ENCODE peak calls at places on chromosomes 16 and 17, in nine cellular contexts. One of them, this sample, is unnamed.

GRCh38 chr17:9173386-9173983 is 152.2 kb downstream of the NTN1 start:
- DNase-seq in cardiac fibroblast: no peak
- DNase-seq in WTC11: no peak
- DNase-seq in AG04449: no peak
- DNase-seq in nephron progenitor cell: no peak
- DNase-seq in body of pancreas: no peak
- DNase-seq in neural progenitor cell: no peak
- DNase-seq in Peyer's patch: no peak
- DNase-seq in progenitor cell of endocrine pancreas: no peak
- DNase-seq in this sample: no peak

GRCh38 chr16:3049921-3050481 is 3.6 kb downstream of the MMP25 start:
- DNase-seq in Peyer's patch: no peak
- DNase-seq in nephron progenitor cell: no peak
- DNase-seq in cardiac fibroblast: no peak
- DNase-seq in progenitor cell of endocrine pancreas: no peak
- DNase-seq in body of pancreas: no peak
- DNase-seq in WTC11: no peak
- DNase-seq in AG04449: no peak
- DNase-seq in neural progenitor cell: no peak
- DNase-seq in this sample: no peak

GRCh38 chr17:47957591-47958490 is at the start of gene PRR15L:
- DNase-seq in body of pancreas: peak
- DNase-seq in Peyer's patch: peak
- DNase-seq in WTC11: peak
- DNase-seq in neural progenitor cell: no peak
- DNase-seq in cardiac fibroblast: no peak
- DNase-seq in AG04449: no peak
- DNase-seq in nephron progenitor cell: no peak
- DNase-seq in progenitor cell of endocrine pancreas: peak
- DNase-seq in this sample: no peak

GRCh38 chr16:85265789-85266188 is 153.5 kb upstream of the CIBAR2 start:
- DNase-seq in neural progenitor cell: no peak
- DNase-seq in WTC11: no peak
- DNase-seq in body of pancreas: no peak
- DNase-seq in nephron progenitor cell: no peak
- DNase-seq in cardiac fibroblast: no peak
- DNase-seq in Peyer's patch: no peak
- DNase-seq in AG04449: no peak
- DNase-seq in progenitor cell of endocrine pancreas: no peak
- DNase-seq in this sample: no peak

GRCh38 chr17:49471089-49471683 is 23.9 kb upstream of the NGFR start:
- DNase-seq in Peyer's patch: no peak
- DNase-seq in body of pancreas: no peak
- DNase-seq in progenitor cell of endocrine pancreas: no peak
- DNase-seq in nephron progenitor cell: no peak
- DNase-seq in cardiac fibroblast: peak
- DNase-seq in neural progenitor cell: peak
- DNase-seq in WTC11: no peak
- DNase-seq in AG04449: no peak
- DNase-seq in this sample: peak

GRCh38 chr16:75703341-75703740 is 2.1 kb upstream of the DUXB start:
- DNase-seq in AG04449: no peak
- DNase-seq in cardiac fibroblast: no peak
- DNase-seq in body of pancreas: no peak
- DNase-seq in nephron progenitor cell: no peak
- DNase-seq in progenitor cell of endocrine pancreas: no peak
- DNase-seq in Peyer's patch: no peak
- DNase-seq in WTC11: no peak
- DNase-seq in neural progenitor cell: no peak
- DNase-seq in this sample: peak

GRCh38 chr16:35750157-35750689 is 2290.8 kb downstream of the TP53TG3F start:
- DNase-seq in nephron progenitor cell: no peak
- DNase-seq in body of pancreas: no peak
- DNase-seq in AG04449: no peak
- DNase-seq in cardiac fibroblast: no peak
- DNase-seq in neural progenitor cell: no peak
- DNase-seq in progenitor cell of endocrine pancreas: no peak
- DNase-seq in WTC11: no peak
- DNase-seq in Peyer's patch: no peak
- DNase-seq in this sample: no peak

GRCh38 chr16:4303973-4304372 is 11.9 kb upstream of the GLIS2 start:
- DNase-seq in cardiac fibroblast: no peak
- DNase-seq in neural progenitor cell: no peak
- DNase-seq in body of pancreas: no peak
- DNase-seq in nephron progenitor cell: no peak
- DNase-seq in progenitor cell of endocrine pancreas: no peak
- DNase-seq in AG04449: no peak
- DNase-seq in WTC11: no peak
- DNase-seq in Peyer's patch: no peak
- DNase-seq in this sample: no peak

GRCh38 chr17:55726440-55726839 is 3.8 kb upstream of the TMEM100 start:
- DNase-seq in neural progenitor cell: no peak
- DNase-seq in progenitor cell of endocrine pancreas: no peak
- DNase-seq in Peyer's patch: no peak
- DNase-seq in AG04449: peak
- DNase-seq in cardiac fibroblast: peak
- DNase-seq in body of pancreas: peak
- DNase-seq in WTC11: no peak
- DNase-seq in nephron progenitor cell: no peak
- DNase-seq in this sample: no peak

GRCh38 chr17:7634384-7634783 is 4.4 kb downstream of the SHBG start:
- DNase-seq in nephron progenitor cell: peak
- DNase-seq in neural progenitor cell: peak
- DNase-seq in body of pancreas: peak
- DNase-seq in AG04449: no peak
- DNase-seq in Peyer's patch: no peak
- DNase-seq in cardiac fibroblast: peak
- DNase-seq in progenitor cell of endocrine pancreas: peak
- DNase-seq in WTC11: peak
- DNase-seq in this sample: peak

GRCh38 chr16:84423416-84423837 is 55.1 kb downstream of the ATP2C2 start:
- DNase-seq in neural progenitor cell: no peak
- DNase-seq in nephron progenitor cell: no peak
- DNase-seq in progenitor cell of endocrine pancreas: no peak
- DNase-seq in AG04449: no peak
- DNase-seq in WTC11: no peak
- DNase-seq in body of pancreas: no peak
- DNase-seq in cardiac fibroblast: peak
- DNase-seq in Peyer's patch: no peak
- DNase-seq in this sample: peak

GRCh38 chr17:68222586-68222985 is 25.3 kb upstream of the AMZ2 start:
- DNase-seq in WTC11: no peak
- DNase-seq in cardiac fibroblast: no peak
- DNase-seq in body of pancreas: no peak
- DNase-seq in neural progenitor cell: no peak
- DNase-seq in Peyer's patch: no peak
- DNase-seq in progenitor cell of endocrine pancreas: no peak
- DNase-seq in nephron progenitor cell: no peak
- DNase-seq in AG04449: no peak
- DNase-seq in this sample: no peak

GRCh38 chr16:77043076-77043475 is 147.9 kb upstream of the MON1B start:
- DNase-seq in progenitor cell of endocrine pancreas: no peak
- DNase-seq in body of pancreas: peak
- DNase-seq in nephron progenitor cell: no peak
- DNase-seq in AG04449: no peak
- DNase-seq in WTC11: no peak
- DNase-seq in cardiac fibroblast: peak
- DNase-seq in neural progenitor cell: peak
- DNase-seq in Peyer's patch: no peak
- DNase-seq in this sample: peak
- TF ChIP-seq CTCF in progenitor cell of endocrine pancreas: peak
- TF ChIP-seq CTCF in body of pancreas: peak
- TF ChIP-seq CTCF in nephron progenitor cell: peak
- TF ChIP-seq CTCF in AG04449: peak
- TF ChIP-seq CTCF in WTC11: no peak
- TF ChIP-seq CTCF in cardiac fibroblast: peak
- TF ChIP-seq CTCF in neural progenitor cell: peak
- TF ChIP-seq CTCF in Peyer's patch: no peak
- TF ChIP-seq CTCF in this sample: peak

DNA sequence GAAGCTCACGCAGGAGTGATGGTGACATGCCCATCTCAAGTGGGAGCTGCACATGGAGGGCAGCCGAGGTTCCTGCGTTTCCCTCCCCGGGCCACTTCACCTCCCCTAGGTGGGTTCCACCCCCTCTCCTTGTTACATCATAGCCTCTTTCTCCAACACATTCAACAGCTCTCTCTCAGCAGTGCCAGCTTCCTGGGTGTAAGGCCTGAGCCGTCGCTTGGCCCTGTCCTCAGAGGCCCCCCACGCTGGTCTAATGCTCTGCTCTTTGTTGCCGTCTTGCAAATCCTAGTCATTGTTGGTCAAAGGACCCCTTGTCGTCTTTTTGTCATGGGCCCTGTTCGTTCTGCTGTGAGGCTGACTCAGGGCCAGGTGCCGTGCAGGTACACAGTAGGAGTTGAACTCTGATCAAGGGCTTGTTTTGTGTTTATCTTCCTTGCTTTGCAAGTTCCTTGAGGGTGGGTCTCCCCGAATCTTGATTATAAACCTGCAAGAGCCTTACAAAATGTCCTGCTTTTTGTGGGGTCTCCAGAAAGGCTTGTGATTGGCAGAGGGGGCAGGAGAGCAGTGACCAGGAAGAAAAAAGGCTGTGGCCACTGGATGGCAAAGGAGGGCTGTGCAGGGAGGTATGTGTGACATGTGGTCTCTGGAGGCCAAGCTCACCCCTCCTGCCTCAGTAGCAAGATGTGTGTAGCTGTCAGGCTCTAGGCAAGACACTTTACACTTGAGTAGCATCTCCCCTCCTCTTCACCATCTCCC is 136.6 kb downstream of the CCDC182 start:
- DNase-seq in WTC11: no peak
- DNase-seq in AG04449: no peak
- DNase-seq in nephron progenitor cell: no peak
- DNase-seq in Peyer's patch: no peak
- DNase-seq in progenitor cell of endocrine pancreas: no peak
- DNase-seq in cardiac fibroblast: no peak
- DNase-seq in neural progenitor cell: peak
- DNase-seq in body of pancreas: no peak
- DNase-seq in this sample: no peak
- TF ChIP-seq CTCF in WTC11: no peak
- TF ChIP-seq CTCF in AG04449: no peak
- TF ChIP-seq CTCF in nephron progenitor cell: no peak
- TF ChIP-seq CTCF in Peyer's patch: no peak
- TF ChIP-seq CTCF in progenitor cell of endocrine pancreas: no peak
- TF ChIP-seq CTCF in cardiac fibroblast: no peak
- TF ChIP-seq CTCF in neural progenitor cell: no peak
- TF ChIP-seq CTCF in body of pancreas: no peak
- TF ChIP-seq CTCF in this sample: no peak

GRCh38 chr17:42072323-42073187 is 22.2 kb upstream of the C17orf113 start:
- DNase-seq in neural progenitor cell: peak
- DNase-seq in nephron progenitor cell: peak
- DNase-seq in body of pancreas: peak
- DNase-seq in WTC11: peak
- DNase-seq in progenitor cell of endocrine pancreas: peak
- DNase-seq in Peyer's patch: no peak
- DNase-seq in AG04449: no peak
- DNase-seq in cardiac fibroblast: no peak
- DNase-seq in this sample: peak
- TF ChIP-seq CTCF in neural progenitor cell: no peak
- TF ChIP-seq CTCF in nephron progenitor cell: no peak
- TF ChIP-seq CTCF in body of pancreas: peak
- TF ChIP-seq CTCF in WTC11: no peak
- TF ChIP-seq CTCF in progenitor cell of endocrine pancreas: peak
- TF ChIP-seq CTCF in Peyer's patch: peak
- TF ChIP-seq CTCF in AG04449: no peak
- TF ChIP-seq CTCF in cardiac fibroblast: no peak
- TF ChIP-seq CTCF in this sample: no peak

GRCh38 chr17:62725791-62726249 is 82.3 kb downstream of the MARCHF10 start:
- DNase-seq in body of pancreas: no peak
- DNase-seq in nephron progenitor cell: no peak
- DNase-seq in Peyer's patch: no peak
- DNase-seq in neural progenitor cell: no peak
- DNase-seq in WTC11: no peak
- DNase-seq in progenitor cell of endocrine pancreas: no peak
- DNase-seq in cardiac fibroblast: no peak
- DNase-seq in AG04449: no peak
- DNase-seq in this sample: no peak

GRCh38 chr17:62732125-62732524 is 76.0 kb downstream of the MARCHF10 start:
- DNase-seq in body of pancreas: no peak
- DNase-seq in WTC11: no peak
- DNase-seq in nephron progenitor cell: no peak
- DNase-seq in progenitor cell of endocrine pancreas: no peak
- DNase-seq in neural progenitor cell: no peak
- DNase-seq in Peyer's patch: no peak
- DNase-seq in AG04449: no peak
- DNase-seq in cardiac fibroblast: no peak
- DNase-seq in this sample: no peak

GRCh38 chr17:62724398-62725146 is 83.5 kb downstream of the MARCHF10 start:
- DNase-seq in neural progenitor cell: no peak
- DNase-seq in WTC11: no peak
- DNase-seq in body of pancreas: no peak
- DNase-seq in nephron progenitor cell: no peak
- DNase-seq in cardiac fibroblast: no peak
- DNase-seq in Peyer's patch: no peak
- DNase-seq in AG04449: no peak
- DNase-seq in progenitor cell of endocrine pancreas: no peak
- DNase-seq in this sample: no peak

GRCh38 chr17:62723842-62724241 is 84.3 kb downstream of the MARCHF10 start:
- DNase-seq in AG04449: no peak
- DNase-seq in cardiac fibroblast: no peak
- DNase-seq in nephron progenitor cell: no peak
- DNase-seq in Peyer's patch: no peak
- DNase-seq in WTC11: no peak
- DNase-seq in neural progenitor cell: peak
- DNase-seq in progenitor cell of endocrine pancreas: no peak
- DNase-seq in body of pancreas: no peak
- DNase-seq in this sample: no peak

GRCh38 chr17:62727916-62728672 is 80.0 kb downstream of the MARCHF10 start:
- DNase-seq in Peyer's patch: no peak
- DNase-seq in AG04449: no peak
- DNase-seq in cardiac fibroblast: no peak
- DNase-seq in neural progenitor cell: no peak
- DNase-seq in progenitor cell of endocrine pancreas: no peak
- DNase-seq in nephron progenitor cell: no peak
- DNase-seq in WTC11: no peak
- DNase-seq in body of pancreas: no peak
- DNase-seq in this sample: no peak
- TF ChIP-seq CTCF in Peyer's patch: no peak
- TF ChIP-seq CTCF in AG04449: no peak
- TF ChIP-seq CTCF in cardiac fibroblast: no peak
- TF ChIP-seq CTCF in neural progenitor cell: peak
- TF ChIP-seq CTCF in progenitor cell of endocrine pancreas: no peak
- TF ChIP-seq CTCF in nephron progenitor cell: no peak
- TF ChIP-seq CTCF in WTC11: no peak
- TF ChIP-seq CTCF in body of pancreas: no peak
- TF ChIP-seq CTCF in this sample: no peak

DNA sequence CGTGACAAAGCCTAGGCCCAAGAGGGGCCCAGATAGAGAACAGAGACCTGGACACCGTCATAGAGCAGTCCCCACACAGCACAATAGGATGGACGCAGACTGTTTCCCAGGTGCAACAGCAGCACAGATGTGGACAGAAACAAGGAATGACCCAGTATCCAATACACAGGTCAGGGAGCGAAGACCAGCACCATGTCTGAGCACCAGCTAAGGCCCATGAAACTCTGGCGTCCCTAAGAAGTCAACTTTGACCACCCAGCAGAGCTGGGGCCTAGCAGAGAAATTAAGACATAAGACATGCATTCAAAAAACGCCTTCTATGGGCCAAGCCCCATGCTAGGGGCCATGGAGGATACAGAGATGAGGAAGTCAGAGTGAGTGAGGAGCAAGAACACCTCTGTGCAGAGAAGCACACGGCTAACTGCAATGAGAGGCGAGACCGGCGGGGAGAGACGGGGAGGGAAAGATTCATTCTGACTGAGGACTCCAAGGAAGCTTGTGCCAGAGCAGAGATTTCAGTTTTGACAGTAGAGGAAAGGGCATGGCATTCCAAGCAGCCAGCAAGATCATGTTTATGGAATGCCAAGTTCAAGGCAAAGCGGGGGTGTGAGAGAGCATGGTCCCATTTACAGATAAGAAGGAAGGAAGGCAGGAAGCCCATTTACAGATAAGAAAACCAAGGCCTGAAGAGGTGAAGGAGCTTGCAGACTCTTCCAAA is 50.8 kb downstream of the PITPNM3 start:
- DNase-seq in body of pancreas: no peak
- DNase-seq in neural progenitor cell: no peak
- DNase-seq in cardiac fibroblast: peak
- DNase-seq in progenitor cell of endocrine pancreas: no peak
- DNase-seq in nephron progenitor cell: no peak
- DNase-seq in WTC11: no peak
- DNase-seq in AG04449: no peak
- DNase-seq in Peyer's patch: no peak
- DNase-seq in this sample: no peak
- TF ChIP-seq CTCF in body of pancreas: no peak
- TF ChIP-seq CTCF in neural progenitor cell: no peak
- TF ChIP-seq CTCF in cardiac fibroblast: no peak
- TF ChIP-seq CTCF in progenitor cell of endocrine pancreas: no peak
- TF ChIP-seq CTCF in nephron progenitor cell: no peak
- TF ChIP-seq CTCF in WTC11: no peak
- TF ChIP-seq CTCF in AG04449: no peak
- TF ChIP-seq CTCF in Peyer's patch: no peak
- TF ChIP-seq CTCF in this sample: no peak